ENCODE peak calls at places on chromosomes 2 and 18, in five cellular contexts. One of them, this sample, is unnamed.

GRCh38 chr2:147649963-147650362 is 194.9 kb upstream of the ACVR2A start:
- DNase-seq in stimulated activated CD4-positive, alpha-beta T cell treated with anti-CD3 and anti-CD28 coated beads, Interleukin-12 subunit alpha, Interleukin-12 subunit beta, amount 100 ng/mL, for 48 hours: no peak
- DNase-seq in NCI-H2029 treated with DMSO at 0.1 percent for 48 hours: no peak
- DNase-seq in activated CD8-positive, alpha-beta T cell treated with anti-CD3 and anti-CD28 coated beads, Interleukin-2, amount 10 ng/mL, durations not matched to agents 7 days and 5 days: no peak
- DNase-seq in kidney epithelial cell: no peak
- DNase-seq in this sample: no peak

GRCh38 chr18:42192251-42193248 is 237.5 kb downstream of the PIK3C3 start:
- DNase-seq in stimulated activated CD4-positive, alpha-beta T cell treated with anti-CD3 and anti-CD28 coated beads, Interleukin-12 subunit alpha, Interleukin-12 subunit beta, amount 100 ng/mL, for 48 hours: no peak
- DNase-seq in NCI-H2029 treated with DMSO at 0.1 percent for 48 hours: no peak
- DNase-seq in activated CD8-positive, alpha-beta T cell treated with anti-CD3 and anti-CD28 coated beads, Interleukin-2, amount 10 ng/mL, durations not matched to agents 7 days and 5 days: no peak
- DNase-seq in kidney epithelial cell: peak; percentile 56
- DNase-seq in this sample: no peak

GRCh38 chr18:48137354-48138208 is 207.1 kb upstream of the SMAD2 start:
- DNase-seq in stimulated activated CD4-positive, alpha-beta T cell treated with anti-CD3 and anti-CD28 coated beads, Interleukin-12 subunit alpha, Interleukin-12 subunit beta, amount 100 ng/mL, for 48 hours: no peak
- DNase-seq in NCI-H2029 treated with DMSO at 0.1 percent for 48 hours: no peak
- DNase-seq in activated CD8-positive, alpha-beta T cell treated with anti-CD3 and anti-CD28 coated beads, Interleukin-2, amount 10 ng/mL, durations not matched to agents 7 days and 5 days: no peak
- DNase-seq in kidney epithelial cell: peak; percentile 9
- DNase-seq in this sample: no peak

GRCh38 chr2:112916625-112917024 is 5.7 kb downstream of the IL37 start:
- DNase-seq in stimulated activated CD4-positive, alpha-beta T cell treated with anti-CD3 and anti-CD28 coated beads, Interleukin-12 subunit alpha, Interleukin-12 subunit beta, amount 100 ng/mL, for 48 hours: no peak
- DNase-seq in NCI-H2029 treated with DMSO at 0.1 percent for 48 hours: no peak
- DNase-seq in activated CD8-positive, alpha-beta T cell treated with anti-CD3 and anti-CD28 coated beads, Interleukin-2, amount 10 ng/mL, durations not matched to agents 7 days and 5 days: no peak
- DNase-seq in kidney epithelial cell: no peak
- DNase-seq in this sample: no peak

GRCh38 chr2:21469158-21469557 is 345.4 kb downstream of the TDRD15 start:
- DNase-seq in stimulated activated CD4-positive, alpha-beta T cell treated with anti-CD3 and anti-CD28 coated beads, Interleukin-12 subunit alpha, Interleukin-12 subunit beta, amount 100 ng/mL, for 48 hours: no peak
- DNase-seq in NCI-H2029 treated with DMSO at 0.1 percent for 48 hours: no peak
- DNase-seq in activated CD8-positive, alpha-beta T cell treated with anti-CD3 and anti-CD28 coated beads, Interleukin-2, amount 10 ng/mL, durations not matched to agents 7 days and 5 days: no peak
- DNase-seq in kidney epithelial cell: no peak
- DNase-seq in this sample: no peak

GRCh38 chr2:159695798-159696448 is 16.4 kb upstream of the MARCHF7 start:
- DNase-seq in stimulated activated CD4-positive, alpha-beta T cell treated with anti-CD3 and anti-CD28 coated beads, Interleukin-12 subunit alpha, Interleukin-12 subunit beta, amount 100 ng/mL, for 48 hours: no peak
- DNase-seq in NCI-H2029 treated with DMSO at 0.1 percent for 48 hours: no peak
- DNase-seq in activated CD8-positive, alpha-beta T cell treated with anti-CD3 and anti-CD28 coated beads, Interleukin-2, amount 10 ng/mL, durations not matched to agents 7 days and 5 days: no peak
- DNase-seq in kidney epithelial cell: no peak
- DNase-seq in this sample: no peak

GRCh38 chr2:29012211-29012681 is 31.1 kb downstream of the TOGARAM2 start:
- DNase-seq in stimulated activated CD4-positive, alpha-beta T cell treated with anti-CD3 and anti-CD28 coated beads, Interleukin-12 subunit alpha, Interleukin-12 subunit beta, amount 100 ng/mL, for 48 hours: no peak
- DNase-seq in NCI-H2029 treated with DMSO at 0.1 percent for 48 hours: no peak
- DNase-seq in activated CD8-positive, alpha-beta T cell treated with anti-CD3 and anti-CD28 coated beads, Interleukin-2, amount 10 ng/mL, durations not matched to agents 7 days and 5 days: peak; percentile 73
- DNase-seq in kidney epithelial cell: no peak
- DNase-seq in this sample: no peak

GRCh38 chr2:207223051-207223450 is 57.3 kb upstream of the KLF7 start:
- DNase-seq in stimulated activated CD4-positive, alpha-beta T cell treated with anti-CD3 and anti-CD28 coated beads, Interleukin-12 subunit alpha, Interleukin-12 subunit beta, amount 100 ng/mL, for 48 hours: no peak
- DNase-seq in NCI-H2029 treated with DMSO at 0.1 percent for 48 hours: no peak
- DNase-seq in activated CD8-positive, alpha-beta T cell treated with anti-CD3 and anti-CD28 coated beads, Interleukin-2, amount 10 ng/mL, durations not matched to agents 7 days and 5 days: no peak
- DNase-seq in kidney epithelial cell: peak; percentile 60
- DNase-seq in this sample: no peak

GRCh38 chr18:24734058-24734457 is 273.6 kb downstream of the HRH4 start:
- DNase-seq in stimulated activated CD4-positive, alpha-beta T cell treated with anti-CD3 and anti-CD28 coated beads, Interleukin-12 subunit alpha, Interleukin-12 subunit beta, amount 100 ng/mL, for 48 hours: no peak
- DNase-seq in NCI-H2029 treated with DMSO at 0.1 percent for 48 hours: no peak
- DNase-seq in activated CD8-positive, alpha-beta T cell treated with anti-CD3 and anti-CD28 coated beads, Interleukin-2, amount 10 ng/mL, durations not matched to agents 7 days and 5 days: no peak
- DNase-seq in kidney epithelial cell: no peak
- DNase-seq in this sample: no peak

GRCh38 chr18:59249186-59249774 is 24.0 kb downstream of the RAX start:
- DNase-seq in stimulated activated CD4-positive, alpha-beta T cell treated with anti-CD3 and anti-CD28 coated beads, Interleukin-12 subunit alpha, Interleukin-12 subunit beta, amount 100 ng/mL, for 48 hours: no peak
- DNase-seq in NCI-H2029 treated with DMSO at 0.1 percent for 48 hours: peak; percentile 43
- DNase-seq in activated CD8-positive, alpha-beta T cell treated with anti-CD3 and anti-CD28 coated beads, Interleukin-2, amount 10 ng/mL, durations not matched to agents 7 days and 5 days: peak; percentile 55
- DNase-seq in kidney epithelial cell: peak; percentile 32
- DNase-seq in this sample: peak; percentile 71

GRCh38 chr2:9984861-9985480 is 33.5 kb downstream of the GRHL1 start:
- DNase-seq in stimulated activated CD4-positive, alpha-beta T cell treated with anti-CD3 and anti-CD28 coated beads, Interleukin-12 subunit alpha, Interleukin-12 subunit beta, amount 100 ng/mL, for 48 hours: no peak
- DNase-seq in NCI-H2029 treated with DMSO at 0.1 percent for 48 hours: no peak
- DNase-seq in activated CD8-positive, alpha-beta T cell treated with anti-CD3 and anti-CD28 coated beads, Interleukin-2, amount 10 ng/mL, durations not matched to agents 7 days and 5 days: no peak
- DNase-seq in kidney epithelial cell: no peak
- DNase-seq in this sample: peak; percentile 83

GRCh38 chr2:150882751-150883520 is 378.7 kb downstream of the RBM43 start:
- DNase-seq in stimulated activated CD4-positive, alpha-beta T cell treated with anti-CD3 and anti-CD28 coated beads, Interleukin-12 subunit alpha, Interleukin-12 subunit beta, amount 100 ng/mL, for 48 hours: no peak
- DNase-seq in NCI-H2029 treated with DMSO at 0.1 percent for 48 hours: no peak
- DNase-seq in activated CD8-positive, alpha-beta T cell treated with anti-CD3 and anti-CD28 coated beads, Interleukin-2, amount 10 ng/mL, durations not matched to agents 7 days and 5 days: no peak
- DNase-seq in kidney epithelial cell: no peak
- DNase-seq in this sample: no peak

GRCh38 chr2:237254911-237255578 is 158.9 kb downstream of the COL6A3 start:
- DNase-seq in stimulated activated CD4-positive, alpha-beta T cell treated with anti-CD3 and anti-CD28 coated beads, Interleukin-12 subunit alpha, Interleukin-12 subunit beta, amount 100 ng/mL, for 48 hours: no peak
- DNase-seq in NCI-H2029 treated with DMSO at 0.1 percent for 48 hours: no peak
- DNase-seq in activated CD8-positive, alpha-beta T cell treated with anti-CD3 and anti-CD28 coated beads, Interleukin-2, amount 10 ng/mL, durations not matched to agents 7 days and 5 days: no peak
- DNase-seq in kidney epithelial cell: no peak
- DNase-seq in this sample: no peak

GRCh38 chr2:12330916-12331315 is 385.8 kb upstream of the TRIB2 start:
- DNase-seq in stimulated activated CD4-positive, alpha-beta T cell treated with anti-CD3 and anti-CD28 coated beads, Interleukin-12 subunit alpha, Interleukin-12 subunit beta, amount 100 ng/mL, for 48 hours: no peak
- DNase-seq in NCI-H2029 treated with DMSO at 0.1 percent for 48 hours: no peak
- DNase-seq in activated CD8-positive, alpha-beta T cell treated with anti-CD3 and anti-CD28 coated beads, Interleukin-2, amount 10 ng/mL, durations not matched to agents 7 days and 5 days: no peak
- DNase-seq in kidney epithelial cell: peak; percentile 61
- DNase-seq in this sample: no peak

GRCh38 chr2:72291059-72291458 is 143.4 kb upstream of the CYP26B1 start:
- DNase-seq in stimulated activated CD4-positive, alpha-beta T cell treated with anti-CD3 and anti-CD28 coated beads, Interleukin-12 subunit alpha, Interleukin-12 subunit beta, amount 100 ng/mL, for 48 hours: no peak
- DNase-seq in NCI-H2029 treated with DMSO at 0.1 percent for 48 hours: no peak
- DNase-seq in activated CD8-positive, alpha-beta T cell treated with anti-CD3 and anti-CD28 coated beads, Interleukin-2, amount 10 ng/mL, durations not matched to agents 7 days and 5 days: no peak
- DNase-seq in kidney epithelial cell: no peak
- DNase-seq in this sample: no peak

GRCh38 chr2:209636066-209636465 is 135.6 kb upstream of the UNC80 start:
- DNase-seq in stimulated activated CD4-positive, alpha-beta T cell treated with anti-CD3 and anti-CD28 coated beads, Interleukin-12 subunit alpha, Interleukin-12 subunit beta, amount 100 ng/mL, for 48 hours: no peak
- DNase-seq in NCI-H2029 treated with DMSO at 0.1 percent for 48 hours: no peak
- DNase-seq in activated CD8-positive, alpha-beta T cell treated with anti-CD3 and anti-CD28 coated beads, Interleukin-2, amount 10 ng/mL, durations not matched to agents 7 days and 5 days: no peak
- DNase-seq in kidney epithelial cell: no peak
- DNase-seq in this sample: no peak

GRCh38 chr18:68841301-68841700 is 43.4 kb downstream of the CCDC102B start:
- DNase-seq in stimulated activated CD4-positive, alpha-beta T cell treated with anti-CD3 and anti-CD28 coated beads, Interleukin-12 subunit alpha, Interleukin-12 subunit beta, amount 100 ng/mL, for 48 hours: no peak
- DNase-seq in NCI-H2029 treated with DMSO at 0.1 percent for 48 hours: no peak
- DNase-seq in activated CD8-positive, alpha-beta T cell treated with anti-CD3 and anti-CD28 coated beads, Interleukin-2, amount 10 ng/mL, durations not matched to agents 7 days and 5 days: no peak
- DNase-seq in kidney epithelial cell: no peak
- DNase-seq in this sample: no peak

GRCh38 chr2:60961457-60961856 is 56.1 kb upstream of the PEX13 start:
- DNase-seq in stimulated activated CD4-positive, alpha-beta T cell treated with anti-CD3 and anti-CD28 coated beads, Interleukin-12 subunit alpha, Interleukin-12 subunit beta, amount 100 ng/mL, for 48 hours: no peak
- DNase-seq in NCI-H2029 treated with DMSO at 0.1 percent for 48 hours: no peak
- DNase-seq in activated CD8-positive, alpha-beta T cell treated with anti-CD3 and anti-CD28 coated beads, Interleukin-2, amount 10 ng/mL, durations not matched to agents 7 days and 5 days: no peak
- DNase-seq in kidney epithelial cell: peak; percentile 42
- DNase-seq in this sample: peak; percentile 50

GRCh38 chr2:70958759-70959158 is 19.7 kb upstream of the ANKRD53 start:
- DNase-seq in stimulated activated CD4-positive, alpha-beta T cell treated with anti-CD3 and anti-CD28 coated beads, Interleukin-12 subunit alpha, Interleukin-12 subunit beta, amount 100 ng/mL, for 48 hours: no peak
- DNase-seq in NCI-H2029 treated with DMSO at 0.1 percent for 48 hours: no peak
- DNase-seq in activated CD8-positive, alpha-beta T cell treated with anti-CD3 and anti-CD28 coated beads, Interleukin-2, amount 10 ng/mL, durations not matched to agents 7 days and 5 days: peak; percentile 13
- DNase-seq in kidney epithelial cell: no peak
- DNase-seq in this sample: no peak

GRCh38 chr2:232931636-232932035 is 61.6 kb downstream of the SNORC start:
- DNase-seq in stimulated activated CD4-positive, alpha-beta T cell treated with anti-CD3 and anti-CD28 coated beads, Interleukin-12 subunit alpha, Interleukin-12 subunit beta, amount 100 ng/mL, for 48 hours: no peak
- DNase-seq in NCI-H2029 treated with DMSO at 0.1 percent for 48 hours: no peak
- DNase-seq in activated CD8-positive, alpha-beta T cell treated with anti-CD3 and anti-CD28 coated beads, Interleukin-2, amount 10 ng/mL, durations not matched to agents 7 days and 5 days: no peak
- DNase-seq in kidney epithelial cell: no peak
- DNase-seq in this sample: no peak

GRCh38 chr2:148455791-148456190 is 188.8 kb upstream of the EPC2 start:
- DNase-seq in stimulated activated CD4-positive, alpha-beta T cell treated with anti-CD3 and anti-CD28 coated beads, Interleukin-12 subunit alpha, Interleukin-12 subunit beta, amount 100 ng/mL, for 48 hours: no peak
- DNase-seq in NCI-H2029 treated with DMSO at 0.1 percent for 48 hours: no peak
- DNase-seq in activated CD8-positive, alpha-beta T cell treated with anti-CD3 and anti-CD28 coated beads, Interleukin-2, amount 10 ng/mL, durations not matched to agents 7 days and 5 days: no peak
- DNase-seq in kidney epithelial cell: no peak
- DNase-seq in this sample: no peak

GRCh38 chr2:104638795-104639194 is 215.1 kb upstream of the POU3F3 start:
- DNase-seq in stimulated activated CD4-positive, alpha-beta T cell treated with anti-CD3 and anti-CD28 coated beads, Interleukin-12 subunit alpha, Interleukin-12 subunit beta, amount 100 ng/mL, for 48 hours: no peak
- DNase-seq in NCI-H2029 treated with DMSO at 0.1 percent for 48 hours: no peak
- DNase-seq in activated CD8-positive, alpha-beta T cell treated with anti-CD3 and anti-CD28 coated beads, Interleukin-2, amount 10 ng/mL, durations not matched to agents 7 days and 5 days: no peak
- DNase-seq in kidney epithelial cell: no peak
- DNase-seq in this sample: no peak

GRCh38 chr2:26164231-26164630 is 8.7 kb upstream of the GAREM2 start:
- DNase-seq in stimulated activated CD4-positive, alpha-beta T cell treated with anti-CD3 and anti-CD28 coated beads, Interleukin-12 subunit alpha, Interleukin-12 subunit beta, amount 100 ng/mL, for 48 hours: no peak
- DNase-seq in NCI-H2029 treated with DMSO at 0.1 percent for 48 hours: no peak
- DNase-seq in activated CD8-positive, alpha-beta T cell treated with anti-CD3 and anti-CD28 coated beads, Interleukin-2, amount 10 ng/mL, durations not matched to agents 7 days and 5 days: no peak
- DNase-seq in kidney epithelial cell: no peak
- DNase-seq in this sample: no peak

GRCh38 chr18:21669736-21670135 is 34.8 kb downstream of the ABHD3 start:
- DNase-seq in stimulated activated CD4-positive, alpha-beta T cell treated with anti-CD3 and anti-CD28 coated beads, Interleukin-12 subunit alpha, Interleukin-12 subunit beta, amount 100 ng/mL, for 48 hours: no peak
- DNase-seq in NCI-H2029 treated with DMSO at 0.1 percent for 48 hours: no peak
- DNase-seq in activated CD8-positive, alpha-beta T cell treated with anti-CD3 and anti-CD28 coated beads, Interleukin-2, amount 10 ng/mL, durations not matched to agents 7 days and 5 days: no peak
- DNase-seq in kidney epithelial cell: no peak
- DNase-seq in this sample: no peak

GRCh38 chr2:84924173-84925106 is 19.0 kb downstream of the TMSB10 start:
- DNase-seq in stimulated activated CD4-positive, alpha-beta T cell treated with anti-CD3 and anti-CD28 coated beads, Interleukin-12 subunit alpha, Interleukin-12 subunit beta, amount 100 ng/mL, for 48 hours: no peak
- DNase-seq in NCI-H2029 treated with DMSO at 0.1 percent for 48 hours: no peak
- DNase-seq in activated CD8-positive, alpha-beta T cell treated with anti-CD3 and anti-CD28 coated beads, Interleukin-2, amount 10 ng/mL, durations not matched to agents 7 days and 5 days: peak; percentile 78
- DNase-seq in kidney epithelial cell: no peak
- DNase-seq in this sample: no peak

GRCh38 chr2:177852389-177852788 is 220.2 kb downstream of the PDE11A start:
- DNase-seq in stimulated activated CD4-positive, alpha-beta T cell treated with anti-CD3 and anti-CD28 coated beads, Interleukin-12 subunit alpha, Interleukin-12 subunit beta, amount 100 ng/mL, for 48 hours: no peak
- DNase-seq in NCI-H2029 treated with DMSO at 0.1 percent for 48 hours: no peak
- DNase-seq in activated CD8-positive, alpha-beta T cell treated with anti-CD3 and anti-CD28 coated beads, Interleukin-2, amount 10 ng/mL, durations not matched to agents 7 days and 5 days: no peak
- DNase-seq in kidney epithelial cell: no peak
- DNase-seq in this sample: no peak

GRCh38 chr2:85790032-85790431 is 36.2 kb downstream of the ATOH8 start:
- DNase-seq in stimulated activated CD4-positive, alpha-beta T cell treated with anti-CD3 and anti-CD28 coated beads, Interleukin-12 subunit alpha, Interleukin-12 subunit beta, amount 100 ng/mL, for 48 hours: no peak
- DNase-seq in NCI-H2029 treated with DMSO at 0.1 percent for 48 hours: no peak
- DNase-seq in activated CD8-positive, alpha-beta T cell treated with anti-CD3 and anti-CD28 coated beads, Interleukin-2, amount 10 ng/mL, durations not matched to agents 7 days and 5 days: no peak
- DNase-seq in kidney epithelial cell: no peak
- DNase-seq in this sample: no peak

GRCh38 chr2:222572264-222572721 is 83.6 kb downstream of the FARSB start:
- DNase-seq in stimulated activated CD4-positive, alpha-beta T cell treated with anti-CD3 and anti-CD28 coated beads, Interleukin-12 subunit alpha, Interleukin-12 subunit beta, amount 100 ng/mL, for 48 hours: no peak
- DNase-seq in NCI-H2029 treated with DMSO at 0.1 percent for 48 hours: no peak
- DNase-seq in activated CD8-positive, alpha-beta T cell treated with anti-CD3 and anti-CD28 coated beads, Interleukin-2, amount 10 ng/mL, durations not matched to agents 7 days and 5 days: no peak
- DNase-seq in kidney epithelial cell: no peak
- DNase-seq in this sample: no peak

GRCh38 chr2:203799905-203800304 is 67.7 kb upstream of the CTLA4 start:
- DNase-seq in stimulated activated CD4-positive, alpha-beta T cell treated with anti-CD3 and anti-CD28 coated beads, Interleukin-12 subunit alpha, Interleukin-12 subunit beta, amount 100 ng/mL, for 48 hours: no peak
- DNase-seq in NCI-H2029 treated with DMSO at 0.1 percent for 48 hours: no peak
- DNase-seq in activated CD8-positive, alpha-beta T cell treated with anti-CD3 and anti-CD28 coated beads, Interleukin-2, amount 10 ng/mL, durations not matched to agents 7 days and 5 days: no peak
- DNase-seq in kidney epithelial cell: no peak
- DNase-seq in this sample: no peak

GRCh38 chr18:12258719-12259705 is 4.9 kb downstream of the CIDEA start:
- DNase-seq in stimulated activated CD4-positive, alpha-beta T cell treated with anti-CD3 and anti-CD28 coated beads, Interleukin-12 subunit alpha, Interleukin-12 subunit beta, amount 100 ng/mL, for 48 hours: no peak
- DNase-seq in NCI-H2029 treated with DMSO at 0.1 percent for 48 hours: no peak
- DNase-seq in activated CD8-positive, alpha-beta T cell treated with anti-CD3 and anti-CD28 coated beads, Interleukin-2, amount 10 ng/mL, durations not matched to agents 7 days and 5 days: no peak
- DNase-seq in kidney epithelial cell: no peak
- DNase-seq in this sample: no peak

GRCh38 chr2:107529146-107529545 is 297.5 kb upstream of the RGPD4 start:
- DNase-seq in stimulated activated CD4-positive, alpha-beta T cell treated with anti-CD3 and anti-CD28 coated beads, Interleukin-12 subunit alpha, Interleukin-12 subunit beta, amount 100 ng/mL, for 48 hours: no peak
- DNase-seq in NCI-H2029 treated with DMSO at 0.1 percent for 48 hours: peak; percentile 66
- DNase-seq in activated CD8-positive, alpha-beta T cell treated with anti-CD3 and anti-CD28 coated beads, Interleukin-2, amount 10 ng/mL, durations not matched to agents 7 days and 5 days: no peak
- DNase-seq in kidney epithelial cell: no peak
- DNase-seq in this sample: no peak

GRCh38 chr2:137975280-137976271 is 11.3 kb downstream of the HNMT start:
- DNase-seq in stimulated activated CD4-positive, alpha-beta T cell treated with anti-CD3 and anti-CD28 coated beads, Interleukin-12 subunit alpha, Interleukin-12 subunit beta, amount 100 ng/mL, for 48 hours: no peak
- DNase-seq in NCI-H2029 treated with DMSO at 0.1 percent for 48 hours: peak; percentile 78
- DNase-seq in activated CD8-positive, alpha-beta T cell treated with anti-CD3 and anti-CD28 coated beads, Interleukin-2, amount 10 ng/mL, durations not matched to agents 7 days and 5 days: no peak
- DNase-seq in kidney epithelial cell: peak; percentile 34
- DNase-seq in this sample: no peak

GRCh38 chr18:8948011-8948410 is 154.5 kb upstream of the NDUFV2 start:
- DNase-seq in stimulated activated CD4-positive, alpha-beta T cell treated with anti-CD3 and anti-CD28 coated beads, Interleukin-12 subunit alpha, Interleukin-12 subunit beta, amount 100 ng/mL, for 48 hours: no peak
- DNase-seq in NCI-H2029 treated with DMSO at 0.1 percent for 48 hours: no peak
- DNase-seq in activated CD8-positive, alpha-beta T cell treated with anti-CD3 and anti-CD28 coated beads, Interleukin-2, amount 10 ng/mL, durations not matched to agents 7 days and 5 days: no peak
- DNase-seq in kidney epithelial cell: no peak
- DNase-seq in this sample: no peak

GRCh38 chr2:97769308-97769707 is 55.9 kb downstream of the ZAP70 start:
- DNase-seq in stimulated activated CD4-positive, alpha-beta T cell treated with anti-CD3 and anti-CD28 coated beads, Interleukin-12 subunit alpha, Interleukin-12 subunit beta, amount 100 ng/mL, for 48 hours: no peak
- DNase-seq in NCI-H2029 treated with DMSO at 0.1 percent for 48 hours: no peak
- DNase-seq in activated CD8-positive, alpha-beta T cell treated with anti-CD3 and anti-CD28 coated beads, Interleukin-2, amount 10 ng/mL, durations not matched to agents 7 days and 5 days: no peak
- DNase-seq in kidney epithelial cell: no peak
- DNase-seq in this sample: no peak

GRCh38 chr18:22639626-22640025 is 221.9 kb upstream of the CTAGE1 start:
- DNase-seq in stimulated activated CD4-positive, alpha-beta T cell treated with anti-CD3 and anti-CD28 coated beads, Interleukin-12 subunit alpha, Interleukin-12 subunit beta, amount 100 ng/mL, for 48 hours: no peak
- DNase-seq in NCI-H2029 treated with DMSO at 0.1 percent for 48 hours: no peak
- DNase-seq in activated CD8-positive, alpha-beta T cell treated with anti-CD3 and anti-CD28 coated beads, Interleukin-2, amount 10 ng/mL, durations not matched to agents 7 days and 5 days: no peak
- DNase-seq in kidney epithelial cell: no peak
- DNase-seq in this sample: no peak

GRCh38 chr18:74430811-74431571 is 26.1 kb downstream of the DIPK1C start:
- DNase-seq in stimulated activated CD4-positive, alpha-beta T cell treated with anti-CD3 and anti-CD28 coated beads, Interleukin-12 subunit alpha, Interleukin-12 subunit beta, amount 100 ng/mL, for 48 hours: no peak
- DNase-seq in NCI-H2029 treated with DMSO at 0.1 percent for 48 hours: no peak
- DNase-seq in activated CD8-positive, alpha-beta T cell treated with anti-CD3 and anti-CD28 coated beads, Interleukin-2, amount 10 ng/mL, durations not matched to agents 7 days and 5 days: no peak
- DNase-seq in kidney epithelial cell: no peak
- DNase-seq in this sample: no peak

GRCh38 chr2:120298173-120298835 is 45.7 kb downstream of the RALB start:
- DNase-seq in stimulated activated CD4-positive, alpha-beta T cell treated with anti-CD3 and anti-CD28 coated beads, Interleukin-12 subunit alpha, Interleukin-12 subunit beta, amount 100 ng/mL, for 48 hours: no peak
- DNase-seq in NCI-H2029 treated with DMSO at 0.1 percent for 48 hours: no peak
- DNase-seq in activated CD8-positive, alpha-beta T cell treated with anti-CD3 and anti-CD28 coated beads, Interleukin-2, amount 10 ng/mL, durations not matched to agents 7 days and 5 days: no peak
- DNase-seq in kidney epithelial cell: no peak
- DNase-seq in this sample: no peak

GRCh38 chr2:219722276-219722883 is 95.0 kb downstream of the SLC4A3 start:
- DNase-seq in stimulated activated CD4-positive, alpha-beta T cell treated with anti-CD3 and anti-CD28 coated beads, Interleukin-12 subunit alpha, Interleukin-12 subunit beta, amount 100 ng/mL, for 48 hours: no peak
- DNase-seq in NCI-H2029 treated with DMSO at 0.1 percent for 48 hours: no peak
- DNase-seq in activated CD8-positive, alpha-beta T cell treated with anti-CD3 and anti-CD28 coated beads, Interleukin-2, amount 10 ng/mL, durations not matched to agents 7 days and 5 days: no peak
- DNase-seq in kidney epithelial cell: peak; percentile 52
- DNase-seq in this sample: no peak

GRCh38 chr2:127569274-127570065 is 34.0 kb downstream of the MYO7B start:
- DNase-seq in stimulated activated CD4-positive, alpha-beta T cell treated with anti-CD3 and anti-CD28 coated beads, Interleukin-12 subunit alpha, Interleukin-12 subunit beta, amount 100 ng/mL, for 48 hours: no peak
- DNase-seq in NCI-H2029 treated with DMSO at 0.1 percent for 48 hours: no peak
- DNase-seq in activated CD8-positive, alpha-beta T cell treated with anti-CD3 and anti-CD28 coated beads, Interleukin-2, amount 10 ng/mL, durations not matched to agents 7 days and 5 days: no peak
- DNase-seq in kidney epithelial cell: peak; percentile 10
- DNase-seq in this sample: peak; percentile 59